ENCODE peak calls at places on chromosome 20, in eight cellular contexts. E is upper lobe of right lung, U is EH, M is iPS-NIHi11, D is psoas muscle, W is naive B cell, G is left ventricle myocardium inferior, Q is MCF 10A. S is an unnamed sample.

GRCh38 chr20:41697861-41698559 is 79.8 kb upstream of the CHD6 start:
- DNase-seq in E (no peak), U (peak), M (peak), D (no peak), W (peak), G (no peak), Q (peak), S (peak)

GRCh38 chr20:45318386-45318939 is 10.4 kb upstream of the MATN4 start:
- DNase-seq in E (no peak), U (no peak), M (no peak), D (peak), W (no peak), G (no peak), Q (no peak), S (no peak)

GRCh38 chr20:51801220-51801991 is 915 bp downstream of the SALL4 start:
- DNase-seq in E (no peak), U (peak), M (peak), D (no peak), W (no peak), G (no peak), Q (no peak), S (peak)

GRCh38 chr20:54063998-54064676 is 6.3 kb downstream of the BCAS1 start:
- DNase-seq in E (no peak), U (no peak), M (no peak), D (no peak), W (no peak), G (no peak), Q (no peak), S (no peak)

GRCh38 chr20:43191946-43192847 is 2.5 kb upstream of the PTPRT start:
- DNase-seq in E (no peak), U (peak), M (peak), D (no peak), W (no peak), G (no peak), Q (peak), S (peak)

GRCh38 chr20:17725094-17725835 is 25.5 kb downstream of the BANF2 start:
- DNase-seq in E (peak), U (no peak), M (no peak), D (no peak), W (no peak), G (no peak), Q (no peak), S (no peak)

GRCh38 chr20:63230800-63231268 is 4.9 kb upstream of the BIRC7 start:
- DNase-seq in E (no peak), U (peak), M (peak), D (peak), W (no peak), G (peak), Q (peak), S (peak)

GRCh38 chr20:38804682-38805501 is 605 bp upstream of the PPP1R16B start:
- DNase-seq in E (no peak), U (no peak), M (peak), D (peak), W (peak), G (no peak), Q (no peak), S (peak)

GRCh38 chr20:62876826-62877728 is 15.5 kb upstream of the TCFL5 start:
- DNase-seq in E (no peak), U (no peak), M (no peak), D (peak), W (no peak), G (peak), Q (no peak), S (peak)

GRCh38 chr20:62489186-62489939 is 13.6 kb upstream of the GATA5 start:
- DNase-seq in E (no peak), U (peak), M (no peak), D (no peak), W (no peak), G (no peak), Q (peak), S (no peak)

S was measured in endodermal cell.